ENCODE peak calls at places on chromosomes 1 and 21, in ten cellular contexts. T is NCI-H146; C is lower leg skin; X is GM04504; W is activated T-cell treated with anti-CD3 and anti-CD28 coated beads, Interleukin-2, amount 50 U/mL, for 72 hours; Q is Calu3; V is hepatic stellate cell; B is putamen; D is NCI-H1436; K is right lobe of liver. U is an unnamed sample.

GRCh38 chr1:41450747-41451285 is 33.7 kb downstream of the EDN2 start:
- DNase-seq in T (no peak), C (no peak), X (no peak), W (no peak), Q (no peak), V (no peak), B (no peak), D (no peak), K (no peak), U (no peak)

GRCh38 chr21:45803613-45804340 is 160.3 kb downstream of the PCBP3 start:
- DNase-seq in T (no peak), C (no peak), X (no peak), W (no peak), Q (no peak), V (no peak), B (no peak), D (no peak), K (no peak), U (no peak)

GRCh38 chr1:193417945-193418744 is 231.7 kb upstream of the B3GALT2 start:
- DNase-seq in T (no peak), C (no peak), X (no peak), W (no peak), Q (no peak), V (no peak), B (no peak), D (no peak), K (no peak), U (no peak)

GRCh38 chr1:35073265-35073811 is 5.8 kb upstream of the ZMYM1 start:
- DNase-seq in T (no peak), C (no peak), X (no peak), W (no peak), Q (no peak), V (no peak), B (no peak), D (no peak), K (no peak), U (no peak)

GRCh38 chr1:22317231-22317919 is 134.3 kb upstream of the ZBTB40 start:
- DNase-seq in T (peak), C (peak), X (no peak), W (peak), Q (peak), V (no peak), B (no peak), D (peak), K (no peak), U (peak)

GRCh38 chr1:232978091-232978634 is 27.8 kb downstream of the NTPCR start:
- DNase-seq in T (no peak), C (no peak), X (no peak), W (no peak), Q (no peak), V (no peak), B (no peak), D (no peak), K (no peak), U (no peak)

GRCh38 chr1:232501174-232501573 is 128.8 kb downstream of the SIPA1L2 start:
- DNase-seq in T (no peak), C (no peak), X (no peak), W (no peak), Q (no peak), V (no peak), B (no peak), D (no peak), K (no peak), U (no peak)

GRCh38 chr1:234647245-234647644 is 37.3 kb upstream of the IRF2BP2 start:
- DNase-seq in T (peak), C (no peak), X (no peak), W (no peak), Q (no peak), V (no peak), B (no peak), D (no peak), K (no peak), U (no peak)

GRCh38 chr21:43295016-43295958 is 126.5 kb downstream of the CRYAA start:
- DNase-seq in T (no peak), C (no peak), X (no peak), W (no peak), Q (no peak), V (no peak), B (no peak), D (peak), K (no peak), U (no peak)

GRCh38 chr1:219882116-219882515 is 46.2 kb downstream of the SLC30A10 start:
- DNase-seq in T (no peak), C (no peak), X (no peak), W (no peak), Q (no peak), V (no peak), B (peak), D (no peak), K (no peak), U (no peak)

GRCh38 chr1:88801575-88802208 is 89.7 kb downstream of the GTF2B start:
- DNase-seq in T (no peak), C (no peak), X (no peak), W (no peak), Q (no peak), V (no peak), B (no peak), D (no peak), K (no peak), U (no peak)

GRCh38 chr1:31669786-31670582 is 25.3 kb upstream of the PEF1 start:
- DNase-seq in T (peak), C (peak), X (no peak), W (peak), Q (peak), V (no peak), B (peak), D (peak), K (peak), U (no peak)

GRCh38 chr1:169868978-169869377 is 24.7 kb downstream of the SCYL3 start:
- DNase-seq in T (peak), C (no peak), X (no peak), W (no peak), Q (no peak), V (no peak), B (no peak), D (no peak), K (no peak), U (no peak)

GRCh38 chr1:2606004-2606805 is 19.6 kb downstream of the PRXL2B start:
- DNase-seq in T (no peak), C (peak), X (no peak), W (no peak), Q (no peak), V (no peak), B (no peak), D (no peak), K (peak), U (peak)

GRCh38 chr1:21935891-21936365 is 1.2 kb downstream of the HSPG2 start:
- DNase-seq in T (no peak), C (no peak), X (no peak), W (no peak), Q (peak), V (no peak), B (no peak), D (no peak), K (no peak), U (no peak)

U was measured in ecto neural progenitor cell.